ENCODE peak calls at places on chromosome 9, in seven cellular contexts. One of them, this sample, is unnamed.

GRCh38 chr9:8734760-8735159 is 935.2 kb upstream of the DMAC1 start:
- DNase-seq in breast epithelium: no peak
- DNase-seq in amygdala: no peak
- DNase-seq in glutamatergic neuron: no peak
- DNase-seq in GDM1: no peak
- DNase-seq in tibial nerve: no peak
- DNase-seq in NCI-H1092 treated with DMSO at 0.1 percent for 48 hours: no peak
- DNase-seq in this sample: no peak

GRCh38 chr9:97943308-97943855 is 5.4 kb upstream of the HEMGN start:
- DNase-seq in glutamatergic neuron: no peak
- DNase-seq in amygdala: no peak
- DNase-seq in breast epithelium: no peak
- DNase-seq in tibial nerve: no peak
- DNase-seq in NCI-H1092 treated with DMSO at 0.1 percent for 48 hours: no peak
- DNase-seq in GDM1: peak; percentile 26
- DNase-seq in this sample: no peak

GRCh38 chr9:97900738-97901565 is 21.3 kb downstream of the TRMO start:
- DNase-seq in GDM1: peak; percentile 13
- DNase-seq in glutamatergic neuron: no peak
- DNase-seq in amygdala: no peak
- DNase-seq in breast epithelium: no peak
- DNase-seq in NCI-H1092 treated with DMSO at 0.1 percent for 48 hours: peak; percentile 5
- DNase-seq in tibial nerve: no peak
- DNase-seq in this sample: peak; percentile 28

GRCh38 chr9:127035423-127035822 is 87.0 kb downstream of the ANGPTL2 start:
- DNase-seq in NCI-H1092 treated with DMSO at 0.1 percent for 48 hours: no peak
- DNase-seq in breast epithelium: no peak
- DNase-seq in amygdala: no peak
- DNase-seq in tibial nerve: peak; percentile 60
- DNase-seq in GDM1: no peak
- DNase-seq in glutamatergic neuron: no peak
- DNase-seq in this sample: no peak

GRCh38 chr9:126471084-126471611 is 142.6 kb upstream of the LMX1B start:
- DNase-seq in amygdala: no peak
- DNase-seq in NCI-H1092 treated with DMSO at 0.1 percent for 48 hours: no peak
- DNase-seq in GDM1: peak; percentile 87
- DNase-seq in tibial nerve: peak; percentile 64
- DNase-seq in glutamatergic neuron: no peak
- DNase-seq in breast epithelium: no peak
- DNase-seq in this sample: no peak

GRCh38 chr9:70630971-70631370 is 216.5 kb upstream of the KLF9 start:
- DNase-seq in NCI-H1092 treated with DMSO at 0.1 percent for 48 hours: no peak
- DNase-seq in glutamatergic neuron: no peak
- DNase-seq in tibial nerve: no peak
- DNase-seq in GDM1: no peak
- DNase-seq in breast epithelium: no peak
- DNase-seq in amygdala: no peak
- DNase-seq in this sample: no peak

GRCh38 chr9:128253140-128253990 is 22.4 kb downstream of the GOLGA2 start:
- DNase-seq in NCI-H1092 treated with DMSO at 0.1 percent for 48 hours: no peak
- DNase-seq in tibial nerve: no peak
- DNase-seq in GDM1: no peak
- DNase-seq in breast epithelium: no peak
- DNase-seq in glutamatergic neuron: no peak
- DNase-seq in amygdala: no peak
- DNase-seq in this sample: no peak

GRCh38 chr9:137044502-137045177 is 1.3 kb downstream of the NPDC1 start:
- DNase-seq in GDM1: no peak
- DNase-seq in NCI-H1092 treated with DMSO at 0.1 percent for 48 hours: peak; percentile 59
- DNase-seq in tibial nerve: no peak
- DNase-seq in amygdala: no peak
- DNase-seq in breast epithelium: no peak
- DNase-seq in glutamatergic neuron: no peak
- DNase-seq in this sample: no peak

GRCh38 chr9:137095664-137096517 is 9.1 kb downstream of the MAN1B1 start:
- DNase-seq in tibial nerve: no peak
- DNase-seq in GDM1: no peak
- DNase-seq in amygdala: no peak
- DNase-seq in NCI-H1092 treated with DMSO at 0.1 percent for 48 hours: no peak
- DNase-seq in breast epithelium: no peak
- DNase-seq in glutamatergic neuron: no peak
- DNase-seq in this sample: no peak

GRCh38 chr9:123036886-123037540 is 3.5 kb downstream of the GPR21 start:
- DNase-seq in GDM1: no peak
- DNase-seq in tibial nerve: no peak
- DNase-seq in glutamatergic neuron: no peak
- DNase-seq in NCI-H1092 treated with DMSO at 0.1 percent for 48 hours: no peak
- DNase-seq in amygdala: no peak
- DNase-seq in breast epithelium: no peak
- DNase-seq in this sample: no peak

GRCh38 chr9:108476574-108476973 is 379.2 kb downstream of the ACTL7B start:
- DNase-seq in breast epithelium: no peak
- DNase-seq in glutamatergic neuron: no peak
- DNase-seq in NCI-H1092 treated with DMSO at 0.1 percent for 48 hours: no peak
- DNase-seq in amygdala: no peak
- DNase-seq in tibial nerve: no peak
- DNase-seq in GDM1: no peak
- DNase-seq in this sample: no peak

GRCh38 chr9:134556531-134557068 is 85.0 kb upstream of the COL5A1 start:
- DNase-seq in glutamatergic neuron: peak; percentile 43
- DNase-seq in breast epithelium: peak; percentile 46
- DNase-seq in GDM1: no peak
- DNase-seq in NCI-H1092 treated with DMSO at 0.1 percent for 48 hours: no peak
- DNase-seq in tibial nerve: no peak
- DNase-seq in amygdala: no peak
- DNase-seq in this sample: no peak

GRCh38 chr9:38006163-38006562 is 62.9 kb downstream of the SHB start:
- DNase-seq in amygdala: no peak
- DNase-seq in breast epithelium: no peak
- DNase-seq in NCI-H1092 treated with DMSO at 0.1 percent for 48 hours: no peak
- DNase-seq in GDM1: no peak
- DNase-seq in glutamatergic neuron: no peak
- DNase-seq in tibial nerve: no peak
- DNase-seq in this sample: no peak

GRCh38 chr9:110814159-110814558 is 145.6 kb downstream of the MUSK start:
- DNase-seq in amygdala: no peak
- DNase-seq in NCI-H1092 treated with DMSO at 0.1 percent for 48 hours: no peak
- DNase-seq in glutamatergic neuron: no peak
- DNase-seq in breast epithelium: no peak
- DNase-seq in GDM1: no peak
- DNase-seq in tibial nerve: no peak
- DNase-seq in this sample: no peak

GRCh38 chr9:88532320-88532719 is 2.7 kb upstream of the NXNL2 start:
- DNase-seq in GDM1: no peak
- DNase-seq in breast epithelium: no peak
- DNase-seq in NCI-H1092 treated with DMSO at 0.1 percent for 48 hours: no peak
- DNase-seq in tibial nerve: no peak
- DNase-seq in amygdala: no peak
- DNase-seq in glutamatergic neuron: peak; percentile 73
- DNase-seq in this sample: no peak

GRCh38 chr9:97563458-97564135 is 62.1 kb downstream of the TMOD1 start:
- DNase-seq in glutamatergic neuron: no peak
- DNase-seq in GDM1: no peak
- DNase-seq in NCI-H1092 treated with DMSO at 0.1 percent for 48 hours: peak; percentile 6
- DNase-seq in breast epithelium: no peak
- DNase-seq in amygdala: no peak
- DNase-seq in tibial nerve: no peak
- DNase-seq in this sample: no peak

GRCh38 chr9:137666950-137667670 is 48.3 kb downstream of the EHMT1 start:
- DNase-seq in tibial nerve: no peak
- DNase-seq in amygdala: no peak
- DNase-seq in GDM1: no peak
- DNase-seq in NCI-H1092 treated with DMSO at 0.1 percent for 48 hours: peak; percentile 54
- DNase-seq in glutamatergic neuron: no peak
- DNase-seq in breast epithelium: no peak
- DNase-seq in this sample: peak; percentile 46

GRCh38 chr9:87615547-87616148 is 110.3 kb upstream of the CTSL start:
- DNase-seq in amygdala: no peak
- DNase-seq in glutamatergic neuron: no peak
- DNase-seq in breast epithelium: no peak
- DNase-seq in tibial nerve: no peak
- DNase-seq in GDM1: no peak
- DNase-seq in NCI-H1092 treated with DMSO at 0.1 percent for 48 hours: no peak
- DNase-seq in this sample: no peak

GRCh38 chr9:134029248-134030226 is 4.3 kb downstream of the BRD3OS start:
- DNase-seq in breast epithelium: no peak
- DNase-seq in GDM1: no peak
- DNase-seq in amygdala: no peak
- DNase-seq in NCI-H1092 treated with DMSO at 0.1 percent for 48 hours: no peak
- DNase-seq in glutamatergic neuron: no peak
- DNase-seq in tibial nerve: no peak
- DNase-seq in this sample: no peak

GRCh38 chr9:132546148-132547051 is 36.0 kb upstream of the BARHL1 start:
- DNase-seq in GDM1: no peak
- DNase-seq in amygdala: no peak
- DNase-seq in glutamatergic neuron: peak; percentile 81
- DNase-seq in breast epithelium: no peak
- DNase-seq in tibial nerve: no peak
- DNase-seq in NCI-H1092 treated with DMSO at 0.1 percent for 48 hours: peak; percentile 83
- DNase-seq in this sample: peak; percentile 13

GRCh38 chr9:109258619-109259321 is 62.1 kb downstream of the EPB41L4B start:
- DNase-seq in glutamatergic neuron: peak; percentile 60
- DNase-seq in amygdala: peak; percentile 7
- DNase-seq in breast epithelium: no peak
- DNase-seq in tibial nerve: no peak
- DNase-seq in GDM1: no peak
- DNase-seq in NCI-H1092 treated with DMSO at 0.1 percent for 48 hours: peak; percentile 70
- DNase-seq in this sample: peak; percentile 70

GRCh38 chr9:83955985-83956287 is 24.1 kb downstream of the HNRNPK start:
- DNase-seq in amygdala: no peak
- DNase-seq in breast epithelium: no peak
- DNase-seq in tibial nerve: no peak
- DNase-seq in GDM1: no peak
- DNase-seq in NCI-H1092 treated with DMSO at 0.1 percent for 48 hours: no peak
- DNase-seq in glutamatergic neuron: no peak
- DNase-seq in this sample: no peak

GRCh38 chr9:129307227-129307970 is 129.3 kb upstream of the IER5L start:
- DNase-seq in glutamatergic neuron: no peak
- DNase-seq in amygdala: no peak
- DNase-seq in NCI-H1092 treated with DMSO at 0.1 percent for 48 hours: no peak
- DNase-seq in tibial nerve: no peak
- DNase-seq in breast epithelium: no peak
- DNase-seq in GDM1: no peak
- DNase-seq in this sample: no peak

GRCh38 chr9:128411373-128412119 is 9.1 kb upstream of the CERCAM start:
- DNase-seq in NCI-H1092 treated with DMSO at 0.1 percent for 48 hours: no peak
- DNase-seq in glutamatergic neuron: peak; percentile 19
- DNase-seq in tibial nerve: no peak
- DNase-seq in GDM1: no peak
- DNase-seq in amygdala: no peak
- DNase-seq in breast epithelium: no peak
- DNase-seq in this sample: peak; percentile 82

GRCh38 chr9:96137666-96138429 is 164.1 kb downstream of the HSD17B3 start:
- DNase-seq in amygdala: no peak
- DNase-seq in tibial nerve: no peak
- DNase-seq in glutamatergic neuron: no peak
- DNase-seq in GDM1: no peak
- DNase-seq in breast epithelium: no peak
- DNase-seq in NCI-H1092 treated with DMSO at 0.1 percent for 48 hours: no peak
- DNase-seq in this sample: no peak

GRCh38 chr9:127386981-127387380 is 10.0 kb upstream of the SLC2A8 start:
- DNase-seq in NCI-H1092 treated with DMSO at 0.1 percent for 48 hours: no peak
- DNase-seq in GDM1: no peak
- DNase-seq in tibial nerve: no peak
- DNase-seq in amygdala: no peak
- DNase-seq in glutamatergic neuron: no peak
- DNase-seq in breast epithelium: no peak
- DNase-seq in this sample: no peak

GRCh38 chr9:121584421-121584820 is 67.0 kb upstream of the DAB2IP start:
- DNase-seq in NCI-H1092 treated with DMSO at 0.1 percent for 48 hours: no peak
- DNase-seq in glutamatergic neuron: no peak
- DNase-seq in breast epithelium: no peak
- DNase-seq in amygdala: no peak
- DNase-seq in tibial nerve: no peak
- DNase-seq in GDM1: no peak
- DNase-seq in this sample: no peak

GRCh38 chr9:124392855-124393460 is 22.3 kb downstream of the PSMB7 start:
- DNase-seq in glutamatergic neuron: peak; percentile 39
- DNase-seq in amygdala: peak; percentile 43
- DNase-seq in NCI-H1092 treated with DMSO at 0.1 percent for 48 hours: peak; percentile 19
- DNase-seq in GDM1: no peak
- DNase-seq in breast epithelium: no peak
- DNase-seq in tibial nerve: no peak
- DNase-seq in this sample: peak; percentile 69

GRCh38 chr9:126514037-126514821 is 99.5 kb upstream of the LMX1B start:
- DNase-seq in GDM1: no peak
- DNase-seq in glutamatergic neuron: peak; percentile 83
- DNase-seq in breast epithelium: no peak
- DNase-seq in NCI-H1092 treated with DMSO at 0.1 percent for 48 hours: peak; percentile 51
- DNase-seq in tibial nerve: no peak
- DNase-seq in amygdala: no peak
- DNase-seq in this sample: peak; percentile 54